ENCODE peak calls at places on chromosomes 7 and 10, in six cellular contexts. One of them, this sample, is unnamed.

GRCh38 chr7:29873644-29874294 is 67.5 kb downstream of the WIPF3 start:
- DNase-seq in RWPE1: no peak
- DNase-seq in uterus: no peak
- DNase-seq in HepG2: no peak
- DNase-seq in neural crest cell: no peak
- DNase-seq in AG04450: no peak
- DNase-seq in this sample: no peak

GRCh38 chr7:74092964-74093339 is 9.3 kb downstream of the LIMK1 start:
- DNase-seq in RWPE1: no peak
- DNase-seq in uterus: peak; percentile 48
- DNase-seq in HepG2: no peak
- DNase-seq in neural crest cell: no peak
- DNase-seq in AG04450: no peak
- DNase-seq in this sample: no peak

GRCh38 chr10:22651276-22651980 is 63.0 kb downstream of the PIP4K2A start:
- DNase-seq in RWPE1: no peak
- DNase-seq in uterus: no peak
- DNase-seq in HepG2: no peak
- DNase-seq in neural crest cell: no peak
- DNase-seq in AG04450: no peak
- DNase-seq in this sample: no peak

GRCh38 chr10:98460837-98461499 is 14.2 kb upstream of the HPS1 start:
- DNase-seq in RWPE1: peak; percentile 90
- DNase-seq in uterus: peak; percentile 56
- DNase-seq in HepG2: peak; percentile 77
- DNase-seq in neural crest cell: no peak
- DNase-seq in AG04450: peak; percentile 83
- DNase-seq in this sample: peak; percentile 80

GRCh38 chr7:92691578-92691977 is 101.4 kb upstream of the FAM133B start:
- DNase-seq in RWPE1: peak; percentile 39
- DNase-seq in uterus: no peak
- DNase-seq in HepG2: peak; percentile 68
- DNase-seq in neural crest cell: no peak
- DNase-seq in AG04450: peak; percentile 29
- DNase-seq in this sample: peak; percentile 72

GRCh38 chr10:12748186-12748585 is 253.3 kb downstream of the CCDC3 start:
- DNase-seq in RWPE1: no peak
- DNase-seq in uterus: no peak
- DNase-seq in HepG2: no peak
- DNase-seq in neural crest cell: no peak
- DNase-seq in AG04450: no peak
- DNase-seq in this sample: no peak

GRCh38 chr10:43093423-43094090 is 16.7 kb downstream of the RET start:
- DNase-seq in RWPE1: no peak
- DNase-seq in uterus: no peak
- DNase-seq in HepG2: no peak
- DNase-seq in neural crest cell: no peak
- DNase-seq in AG04450: no peak
- DNase-seq in this sample: no peak

GRCh38 chr10:22427890-22428571 is 82.7 kb downstream of the SPAG6 start:
- DNase-seq in RWPE1: peak; percentile 93
- DNase-seq in uterus: no peak
- DNase-seq in HepG2: no peak
- DNase-seq in neural crest cell: no peak
- DNase-seq in AG04450: peak; percentile 58
- DNase-seq in this sample: peak; percentile 93

GRCh38 chr7:128383781-128384180 is 22.3 kb upstream of the PRRT4 start:
- DNase-seq in RWPE1: no peak
- DNase-seq in uterus: no peak
- DNase-seq in HepG2: no peak
- DNase-seq in neural crest cell: no peak
- DNase-seq in AG04450: no peak
- DNase-seq in this sample: peak; percentile 29

GRCh38 chr7:132242192-132242812 is 334.0 kb downstream of the PLXNA4 start:
- DNase-seq in RWPE1: no peak
- DNase-seq in uterus: no peak
- DNase-seq in HepG2: no peak
- DNase-seq in neural crest cell: no peak
- DNase-seq in AG04450: no peak
- DNase-seq in this sample: no peak

GRCh38 chr10:3260066-3260834 is 87.7 kb upstream of the PITRM1 start:
- DNase-seq in RWPE1: no peak
- DNase-seq in uterus: no peak
- DNase-seq in HepG2: no peak
- DNase-seq in neural crest cell: no peak
- DNase-seq in AG04450: no peak
- DNase-seq in this sample: no peak

GRCh38 chr7:94345907-94346306 is 48.8 kb upstream of the COL1A2 start:
- DNase-seq in RWPE1: no peak
- DNase-seq in uterus: no peak
- DNase-seq in HepG2: no peak
- DNase-seq in neural crest cell: no peak
- DNase-seq in AG04450: no peak
- DNase-seq in this sample: no peak

GRCh38 chr10:113052076-113052830 is 102.2 kb downstream of the TCF7L2 start:
- DNase-seq in RWPE1: no peak
- DNase-seq in uterus: no peak
- DNase-seq in HepG2: no peak
- DNase-seq in neural crest cell: no peak
- DNase-seq in AG04450: no peak
- DNase-seq in this sample: peak; percentile 30
- TF ChIP-seq CTCF in RWPE1: no peak
- TF ChIP-seq CTCF in uterus: no peak
- TF ChIP-seq CTCF in HepG2: peak; percentile 37
- TF ChIP-seq CTCF in neural crest cell: peak; percentile 29
- TF ChIP-seq CTCF in AG04450: peak; percentile 26
- TF ChIP-seq CTCF in this sample: peak; percentile 13

GRCh38 chr7:137282043-137282442 is 61.5 kb downstream of the PTN start:
- DNase-seq in RWPE1: no peak
- DNase-seq in uterus: no peak
- DNase-seq in HepG2: no peak
- DNase-seq in neural crest cell: no peak
- DNase-seq in AG04450: peak; percentile 21
- DNase-seq in this sample: no peak

GRCh38 chr7:137289101-137289500 is 54.4 kb downstream of the PTN start:
- DNase-seq in RWPE1: no peak
- DNase-seq in uterus: no peak
- DNase-seq in HepG2: no peak
- DNase-seq in neural crest cell: no peak
- DNase-seq in AG04450: no peak
- DNase-seq in this sample: no peak

GRCh38 chr7:137283147-137283546 is 60.4 kb downstream of the PTN start:
- DNase-seq in RWPE1: no peak
- DNase-seq in uterus: no peak
- DNase-seq in HepG2: no peak
- DNase-seq in neural crest cell: no peak
- DNase-seq in AG04450: no peak
- DNase-seq in this sample: no peak

DNA sequence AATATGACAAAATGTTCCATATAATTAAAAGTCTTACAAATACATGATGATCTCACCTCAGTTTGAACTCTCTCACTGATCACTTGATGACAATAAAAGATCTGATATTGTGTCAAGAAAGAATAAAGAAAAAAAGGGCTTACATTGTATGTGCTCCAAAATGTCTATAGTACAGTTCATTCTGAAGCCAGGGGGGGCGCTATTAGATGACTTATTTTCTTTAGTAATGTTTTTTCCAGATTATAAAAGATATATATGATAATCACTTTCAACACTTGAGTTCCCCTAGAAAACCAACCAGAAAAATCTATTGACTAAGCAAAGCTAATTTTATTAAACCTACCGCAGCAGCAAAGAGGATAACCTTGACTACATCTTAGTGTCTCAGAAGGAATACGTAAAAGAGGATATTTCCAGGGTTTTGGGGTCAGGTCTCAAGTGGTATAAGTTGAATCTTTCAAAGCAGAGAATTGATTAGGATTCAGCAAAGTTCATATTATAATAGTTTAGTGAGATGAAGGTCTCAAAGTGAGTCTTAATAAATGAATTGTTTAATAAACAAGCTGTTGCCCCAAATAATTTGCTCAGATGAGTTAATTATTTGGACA is 55.8 kb downstream of the PTN start:
- DNase-seq in RWPE1: no peak
- DNase-seq in uterus: no peak
- DNase-seq in HepG2: no peak
- DNase-seq in neural crest cell: no peak
- DNase-seq in AG04450: no peak
- DNase-seq in this sample: peak; percentile 16
- TF ChIP-seq CTCF in RWPE1: peak; percentile 17
- TF ChIP-seq CTCF in uterus: no peak
- TF ChIP-seq CTCF in HepG2: no peak
- TF ChIP-seq CTCF in neural crest cell: peak; percentile 59
- TF ChIP-seq CTCF in AG04450: peak; percentile 42
- TF ChIP-seq CTCF in this sample: no peak

GRCh38 chr10:1629326-1630036 is 107.8 kb downstream of the ADARB2 start:
- DNase-seq in RWPE1: no peak
- DNase-seq in uterus: no peak
- DNase-seq in HepG2: no peak
- DNase-seq in neural crest cell: no peak
- DNase-seq in AG04450: no peak
- DNase-seq in this sample: peak; percentile 55
- TF ChIP-seq CTCF in RWPE1: no peak
- TF ChIP-seq CTCF in uterus: no peak
- TF ChIP-seq CTCF in HepG2: no peak
- TF ChIP-seq CTCF in neural crest cell: no peak
- TF ChIP-seq CTCF in AG04450: no peak
- TF ChIP-seq CTCF in this sample: no peak

GRCh38 chr10:84328303-84329093 is at the start of gene CCSER2:
- DNase-seq in RWPE1: peak; percentile 100
- DNase-seq in uterus: peak; percentile 98
- DNase-seq in HepG2: peak; percentile 88
- DNase-seq in neural crest cell: peak; percentile 99
- DNase-seq in AG04450: peak; percentile 92
- DNase-seq in this sample: peak; percentile 94
- TF ChIP-seq CTCF in RWPE1: no peak
- TF ChIP-seq CTCF in uterus: peak; percentile 3
- TF ChIP-seq CTCF in HepG2: no peak
- TF ChIP-seq CTCF in neural crest cell: peak; percentile 35
- TF ChIP-seq CTCF in AG04450: no peak
- TF ChIP-seq CTCF in this sample: no peak

GRCh38 chr10:89209718-89210117 is 2.6 kb upstream of the CH25H start:
- DNase-seq in RWPE1: no peak
- DNase-seq in uterus: no peak
- DNase-seq in HepG2: no peak
- DNase-seq in neural crest cell: no peak
- DNase-seq in AG04450: no peak
- DNase-seq in this sample: no peak

GRCh38 chr10:89207801-89208551 is 859 bp upstream of the CH25H start:
- DNase-seq in RWPE1: peak; percentile 42
- DNase-seq in uterus: peak; percentile 34
- DNase-seq in HepG2: no peak
- DNase-seq in neural crest cell: peak; percentile 37
- DNase-seq in AG04450: no peak
- DNase-seq in this sample: no peak

GRCh38 chr10:89204621-89205020 is 2.5 kb downstream of the CH25H start:
- DNase-seq in RWPE1: no peak
- DNase-seq in uterus: no peak
- DNase-seq in HepG2: no peak
- DNase-seq in neural crest cell: no peak
- DNase-seq in AG04450: no peak
- DNase-seq in this sample: no peak

GRCh38 chr10:89207181-89207800 is at the start of gene CH25H:
- DNase-seq in RWPE1: peak; percentile 62
- DNase-seq in uterus: peak; percentile 76
- DNase-seq in HepG2: no peak
- DNase-seq in neural crest cell: peak; percentile 51
- DNase-seq in AG04450: no peak
- DNase-seq in this sample: peak; percentile 69

GRCh38 chr10:89206402-89207180 is 526 bp downstream of the CH25H start:
- DNase-seq in RWPE1: no peak
- DNase-seq in uterus: peak; percentile 34
- DNase-seq in HepG2: no peak
- DNase-seq in neural crest cell: peak; percentile 9
- DNase-seq in AG04450: no peak
- DNase-seq in this sample: no peak
- TF ChIP-seq CTCF in RWPE1: no peak
- TF ChIP-seq CTCF in uterus: no peak
- TF ChIP-seq CTCF in HepG2: no peak
- TF ChIP-seq CTCF in neural crest cell: no peak
- TF ChIP-seq CTCF in AG04450: no peak
- TF ChIP-seq CTCF in this sample: no peak

GRCh38 chr7:519974-520458 is 370 bp upstream of the PDGFA start:
- DNase-seq in RWPE1: peak; percentile 55
- DNase-seq in uterus: peak; percentile 66
- DNase-seq in HepG2: no peak
- DNase-seq in neural crest cell: peak; percentile 33
- DNase-seq in AG04450: no peak
- DNase-seq in this sample: peak; percentile 60

GRCh38 chr7:519429-519973 is at the start of gene PDGFA:
- DNase-seq in RWPE1: no peak
- DNase-seq in uterus: peak; percentile 50
- DNase-seq in HepG2: no peak
- DNase-seq in neural crest cell: no peak
- DNase-seq in AG04450: no peak
- DNase-seq in this sample: peak; percentile 53

GRCh38 chr7:522071-522937 is 2.7 kb upstream of the PDGFA start:
- DNase-seq in RWPE1: peak; percentile 62
- DNase-seq in uterus: peak; percentile 47
- DNase-seq in HepG2: no peak
- DNase-seq in neural crest cell: no peak
- DNase-seq in AG04450: no peak
- DNase-seq in this sample: peak; percentile 65

GRCh38 chr7:521221-522070 is 1.8 kb upstream of the PDGFA start:
- DNase-seq in RWPE1: no peak
- DNase-seq in uterus: peak; percentile 69
- DNase-seq in HepG2: no peak
- DNase-seq in neural crest cell: peak; percentile 38
- DNase-seq in AG04450: no peak
- DNase-seq in this sample: no peak

GRCh38 chr7:520503-521161 is 986 bp upstream of the PDGFA start:
- DNase-seq in RWPE1: no peak
- DNase-seq in uterus: peak; percentile 56
- DNase-seq in HepG2: no peak
- DNase-seq in neural crest cell: no peak
- DNase-seq in AG04450: no peak
- DNase-seq in this sample: no peak
- TF ChIP-seq CTCF in RWPE1: no peak
- TF ChIP-seq CTCF in uterus: no peak
- TF ChIP-seq CTCF in HepG2: no peak
- TF ChIP-seq CTCF in neural crest cell: no peak
- TF ChIP-seq CTCF in AG04450: no peak
- TF ChIP-seq CTCF in this sample: peak; percentile 18

This sample was measured in MCF 10A.